ENCODE peak calls at places on chromosomes 1 and 21, in eight cellular contexts. C is right cardiac atrium; N is lower lobe of right lung; P is activated T-cell treated with anti-CD3 and anti-CD28 coated beads, Interleukin-2, amount 50 U/mL, for 4 hours; J is upper lobe of left lung; U is natural killer cell; W is left ventricle myocardium superior; H is stimulated activated naive B cell treated with anti-CD40 and anti-IgM and Interleukin-4, amounts not matched to agents 10 μg/mL and 1 μg/mL and 100 μg/mL, for 72 hours. B is an unnamed sample.
A peak's percentile ranks its signal among the peaks of the same experiment; 100 is the strongest.

GRCh38 chr1:215133532-215133931 is 51.0 kb downstream of the KCNK2 start:
- ATAC-seq in P (no peak), W (no peak), J (no peak), C (no peak), H (no peak), N (no peak), U (no peak), B (no peak)

GRCh38 chr1:151158751-151159251 is 2.4 kb downstream of the TNFAIP8L2 start:
- ATAC-seq in C (peak; percentile 7), W (peak; percentile 15), N (no peak), J (no peak), P (no peak), H (peak; percentile 22), U (no peak), B (peak; percentile 23)

GRCh38 chr1:97925982-97926708 is 5.3 kb upstream of the DPYD start:
- ATAC-seq in U (no peak), W (no peak), P (no peak), C (no peak), N (no peak), H (no peak), J (no peak), B (no peak)

GRCh38 chr1:197837911-197838310 is 62.6 kb upstream of the DENND1B start:
- ATAC-seq in N (no peak), H (no peak), C (no peak), U (no peak), P (no peak), J (no peak), W (no peak), B (no peak)

GRCh38 chr1:39680751-39681150 is 8.8 kb upstream of the NT5C1A start:
- ATAC-seq in N (no peak), C (no peak), H (no peak), J (no peak), P (no peak), W (no peak), U (no peak), B (no peak)

GRCh38 chr1:119715542-119715941 is 3.8 kb downstream of the PHGDH start:
- ATAC-seq in W (no peak), H (no peak), P (no peak), J (no peak), U (no peak), N (no peak), C (no peak), B (no peak)

GRCh38 chr1:221392453-221392852 is 349.4 kb downstream of the DUSP10 start:
- ATAC-seq in C (peak; percentile 67), N (no peak), W (peak; percentile 53), P (no peak), J (no peak), U (no peak), H (no peak), B (peak; percentile 91)

GRCh38 chr1:94746635-94747525 is 73.3 kb upstream of the SLC44A3 start:
- ATAC-seq in U (no peak), J (no peak), P (no peak), C (peak; percentile 71), N (peak; percentile 70), W (peak; percentile 76), H (no peak), B (peak; percentile 76)

GRCh38 chr1:231701306-231701705 is 74.7 kb downstream of the DISC1 start:
- ATAC-seq in C (no peak), H (no peak), N (no peak), W (no peak), J (no peak), U (no peak), P (no peak), B (no peak)

GRCh38 chr21:23968722-23969647 is 1638.3 kb downstream of the MRPL39 start:
- ATAC-seq in C (peak; percentile 57), W (peak; percentile 29), P (peak; percentile 88), N (peak; percentile 80), U (peak; percentile 87), J (peak; percentile 47), H (peak; percentile 94), B (no peak)

GRCh38 chr1:35476099-35476674 is 81.0 kb downstream of the KIAA0319L start:
- ATAC-seq in W (no peak), J (no peak), U (no peak), N (peak; percentile 50), P (no peak), C (no peak), H (no peak), B (no peak)

GRCh38 chr1:6052543-6053205 is 7.0 kb downstream of the KCNAB2 start:
- ATAC-seq in N (no peak), J (no peak), U (no peak), P (no peak), H (no peak), W (peak; percentile 65), C (peak; percentile 64), B (peak; percentile 36)

GRCh38 chr1:247121382-247121781 is 17.2 kb upstream of the ZNF669 start:
- ATAC-seq in W (no peak), C (no peak), H (no peak), U (no peak), N (no peak), P (no peak), J (no peak), B (no peak)

GRCh38 chr1:40064797-40065492 is 24.4 kb downstream of the CAP1 start:
- ATAC-seq in C (no peak), N (peak; percentile 57), J (no peak), P (no peak), W (peak; percentile 49), U (peak; percentile 62), H (peak; percentile 96), B (no peak)

GRCh38 chr1:225396357-225396756 is 31.5 kb downstream of the LBR start:
- ATAC-seq in U (no peak), H (no peak), N (no peak), W (no peak), C (no peak), J (no peak), P (peak; percentile 54), B (no peak)

GRCh38 chr1:163410073-163410522 is 88.3 kb downstream of the NUF2 start:
- ATAC-seq in H (no peak), J (no peak), W (no peak), C (no peak), U (no peak), N (no peak), P (no peak), B (no peak)

GRCh38 chr1:212190169-212190568 is 95.0 kb upstream of the PPP2R5A start:
- ATAC-seq in U (no peak), J (no peak), P (no peak), C (no peak), H (no peak), W (no peak), N (no peak), B (no peak)

GRCh38 chr1:63643517-63643916 is 50.3 kb downstream of the PGM1 start:
- ATAC-seq in U (no peak), N (peak; percentile 11), H (no peak), W (peak; percentile 83), C (peak; percentile 52), P (no peak), J (no peak), B (no peak)

GRCh38 chr1:182392045-182393028 is 747 bp upstream of the GLUL start:
- ATAC-seq in P (peak; percentile 16), J (no peak), C (peak; percentile 44), U (no peak), W (peak; percentile 34), N (peak; percentile 50), H (peak; percentile 20), B (peak; percentile 36)

GRCh38 chr21:46381521-46381920 is 57.6 kb downstream of the PCNT start:
- ATAC-seq in C (no peak), P (no peak), J (no peak), W (no peak), N (no peak), H (no peak), U (no peak), B (no peak)

GRCh38 chr1:247172956-247173355 is 1.1 kb upstream of the ZNF124 start:
- ATAC-seq in P (no peak), N (peak; percentile 13), J (no peak), U (no peak), W (no peak), C (no peak), H (no peak), B (no peak)

GRCh38 chr1:166738873-166739272 is 100.4 kb upstream of the POGK start:
- ATAC-seq in N (no peak), J (no peak), H (peak; percentile 38), P (no peak), W (no peak), C (no peak), U (no peak), B (no peak)

GRCh38 chr1:156750932-156751723 is at the start of gene HDGF:
- ATAC-seq in H (peak; percentile 32), P (peak; percentile 24), J (no peak), U (peak; percentile 40), C (peak; percentile 5), W (peak; percentile 6), N (peak; percentile 29), B (peak; percentile 29)

GRCh38 chr1:197788741-197789476 is 13.6 kb upstream of the DENND1B start:
- ATAC-seq in J (peak; percentile 63), H (no peak), W (no peak), P (no peak), C (no peak), N (peak; percentile 48), U (no peak), B (no peak)

GRCh38 chr1:181133969-181134418 is 45.5 kb downstream of the IER5 start:
- ATAC-seq in N (no peak), P (no peak), J (no peak), C (no peak), W (no peak), U (no peak), H (no peak), B (no peak)

GRCh38 chr21:31974454-31974985 is 101.7 kb downstream of the HUNK start:
- ATAC-seq in W (no peak), H (peak; percentile 55), C (no peak), J (no peak), P (peak; percentile 50), U (peak; percentile 79), N (no peak), B (no peak)

GRCh38 chr1:45979074-45979777 is 153.2 kb downstream of the PIK3R3 start:
- ATAC-seq in C (no peak), H (no peak), P (no peak), J (no peak), W (no peak), N (no peak), U (no peak), B (no peak)

GRCh38 chr21:44742418-44743153 is 31.2 kb upstream of the TSPEAR start:
- ATAC-seq in N (no peak), P (no peak), U (no peak), H (no peak), J (no peak), C (no peak), W (no peak), B (no peak)

GRCh38 chr1:13769212-13769611 is 69.2 kb downstream of the PRDM2 start:
- ATAC-seq in U (no peak), P (no peak), J (peak; percentile 43), N (peak; percentile 78), C (no peak), H (peak; percentile 52), W (no peak), B (no peak)

GRCh38 chr1:19460535-19461351 is 24.6 kb downstream of the CAPZB start:
- ATAC-seq in U (no peak), N (no peak), W (no peak), P (peak; percentile 27), C (no peak), H (no peak), J (no peak), B (no peak)

GRCh38 chr21:37453350-37453749 is 86.8 kb downstream of the DYRK1A start:
- ATAC-seq in U (no peak), N (no peak), H (no peak), J (no peak), W (no peak), C (no peak), P (no peak), B (no peak)

GRCh38 chr1:30005972-30006619 is 717.3 kb downstream of the MATN1 start:
- ATAC-seq in H (no peak), U (no peak), N (no peak), W (no peak), J (no peak), C (no peak), P (no peak), B (no peak)

GRCh38 chr1:167083066-167083682 is 7.0 kb downstream of the GPA33 start:
- ATAC-seq in C (peak; percentile 27), H (no peak), P (no peak), W (peak; percentile 74), J (no peak), U (no peak), N (peak; percentile 23), B (no peak)

GRCh38 chr1:2259668-2260392 is 31.7 kb downstream of the SKI start:
- ATAC-seq in C (peak; percentile 6), W (no peak), U (no peak), P (no peak), N (peak; percentile 10), H (no peak), J (no peak), B (no peak)

B was measured in gastroesophageal sphincter.